ENCODE peak calls at places on chromosomes 5 and 9, in four cellular contexts. One of them, this sample, is unnamed.

GRCh38 chr5:132850066-132850465 is 16.2 kb downstream of the GDF9 start:
- DNase-seq in brain microvascular endothelial cell: peak; percentile 38
- DNase-seq in colonic mucosa: no peak
- DNase-seq in stomach: no peak
- DNase-seq in this sample: no peak

GRCh38 chr5:100517301-100517974 is 17.7 kb upstream of the FAM174A start:
- DNase-seq in stomach: no peak
- DNase-seq in brain microvascular endothelial cell: no peak
- DNase-seq in colonic mucosa: peak; percentile 34
- DNase-seq in this sample: no peak

GRCh38 chr5:62001640-62002039 is 304.4 kb upstream of the KIF2A start:
- DNase-seq in brain microvascular endothelial cell: no peak
- DNase-seq in stomach: no peak
- DNase-seq in colonic mucosa: no peak
- DNase-seq in this sample: no peak

GRCh38 chr9:78014776-78015175 is 16.8 kb downstream of the GNAQ start:
- DNase-seq in brain microvascular endothelial cell: peak; percentile 60
- DNase-seq in colonic mucosa: no peak
- DNase-seq in stomach: no peak
- DNase-seq in this sample: peak; percentile 63

GRCh38 chr9:73116030-73116429 is 35.6 kb upstream of the ANXA1 start:
- DNase-seq in stomach: no peak
- DNase-seq in colonic mucosa: no peak
- DNase-seq in brain microvascular endothelial cell: peak; percentile 65
- DNase-seq in this sample: no peak

GRCh38 chr5:107542428-107542827 is 128.3 kb downstream of the EFNA5 start:
- DNase-seq in stomach: peak; percentile 92
- DNase-seq in brain microvascular endothelial cell: peak; percentile 95
- DNase-seq in colonic mucosa: peak; percentile 40
- DNase-seq in this sample: no peak

GRCh38 chr9:91089405-91090131 is 272.1 kb downstream of the AUH start:
- DNase-seq in colonic mucosa: peak; percentile 28
- DNase-seq in stomach: peak; percentile 43
- DNase-seq in brain microvascular endothelial cell: peak; percentile 48
- DNase-seq in this sample: peak; percentile 63

GRCh38 chr5:53027913-53028312 is 38.8 kb downstream of the ITGA2 start:
- DNase-seq in brain microvascular endothelial cell: peak; percentile 62
- DNase-seq in stomach: peak; percentile 68
- DNase-seq in colonic mucosa: no peak
- DNase-seq in this sample: no peak

GRCh38 chr5:113161806-113162205 is 185.2 kb downstream of the DCP2 start:
- DNase-seq in colonic mucosa: no peak
- DNase-seq in stomach: no peak
- DNase-seq in brain microvascular endothelial cell: no peak
- DNase-seq in this sample: no peak

GRCh38 chr5:61701877-61702602 is 370.0 kb downstream of the ZSWIM6 start:
- DNase-seq in colonic mucosa: no peak
- DNase-seq in brain microvascular endothelial cell: no peak
- DNase-seq in stomach: no peak
- DNase-seq in this sample: no peak

GRCh38 chr9:38319496-38320173 is 72.9 kb upstream of the ALDH1B1 start:
- DNase-seq in brain microvascular endothelial cell: no peak
- DNase-seq in stomach: no peak
- DNase-seq in colonic mucosa: no peak
- DNase-seq in this sample: no peak

GRCh38 chr9:14830057-14830456 is 80.2 kb downstream of the FREM1 start:
- DNase-seq in stomach: no peak
- DNase-seq in colonic mucosa: no peak
- DNase-seq in brain microvascular endothelial cell: no peak
- DNase-seq in this sample: no peak

GRCh38 chr5:87243161-87243877 is 24.4 kb upstream of the RASA1 start:
- DNase-seq in stomach: no peak
- DNase-seq in brain microvascular endothelial cell: peak; percentile 83
- DNase-seq in colonic mucosa: no peak
- DNase-seq in this sample: peak; percentile 77

GRCh38 chr5:6279607-6280006 is 98.7 kb downstream of the MED10 start:
- DNase-seq in brain microvascular endothelial cell: no peak
- DNase-seq in colonic mucosa: no peak
- DNase-seq in stomach: no peak
- DNase-seq in this sample: no peak

GRCh38 chr5:103389846-103390245 is 131.3 kb downstream of the MACIR start:
- DNase-seq in brain microvascular endothelial cell: no peak
- DNase-seq in colonic mucosa: no peak
- DNase-seq in stomach: no peak
- DNase-seq in this sample: no peak

GRCh38 chr9:122221223-122221811 is 7.4 kb downstream of the LHX6 start:
- DNase-seq in stomach: no peak
- DNase-seq in colonic mucosa: no peak
- DNase-seq in brain microvascular endothelial cell: no peak
- DNase-seq in this sample: peak; percentile 24

GRCh38 chr9:93266521-93267001 is 82.6 kb downstream of the WNK2 start:
- DNase-seq in brain microvascular endothelial cell: no peak
- DNase-seq in stomach: no peak
- DNase-seq in colonic mucosa: peak; percentile 15
- DNase-seq in this sample: no peak

GRCh38 chr5:88660326-88660946 is 222.5 kb downstream of the MEF2C start:
- DNase-seq in brain microvascular endothelial cell: no peak
- DNase-seq in colonic mucosa: no peak
- DNase-seq in stomach: no peak
- DNase-seq in this sample: peak; percentile 29

GRCh38 chr5:117204926-117205869 is 630.6 kb upstream of the SEMA6A start:
- DNase-seq in colonic mucosa: no peak
- DNase-seq in stomach: no peak
- DNase-seq in brain microvascular endothelial cell: no peak
- DNase-seq in this sample: no peak

GRCh38 chr9:97853844-97854695 is 1.0 kb downstream of the FOXE1 start:
- DNase-seq in brain microvascular endothelial cell: no peak
- DNase-seq in colonic mucosa: no peak
- DNase-seq in stomach: no peak
- DNase-seq in this sample: peak; percentile 52

GRCh38 chr9:97853056-97853843 is at the start of gene FOXE1:
- DNase-seq in brain microvascular endothelial cell: no peak
- DNase-seq in stomach: no peak
- DNase-seq in colonic mucosa: no peak
- DNase-seq in this sample: no peak

GRCh38 chr9:97851450-97851883 is 1.6 kb upstream of the FOXE1 start:
- DNase-seq in brain microvascular endothelial cell: no peak
- DNase-seq in stomach: no peak
- DNase-seq in colonic mucosa: no peak
- DNase-seq in this sample: no peak

GRCh38 chr9:97852001-97852398 is 1.0 kb upstream of the FOXE1 start:
- DNase-seq in brain microvascular endothelial cell: no peak
- DNase-seq in colonic mucosa: no peak
- DNase-seq in stomach: no peak
- DNase-seq in this sample: no peak

DNA sequence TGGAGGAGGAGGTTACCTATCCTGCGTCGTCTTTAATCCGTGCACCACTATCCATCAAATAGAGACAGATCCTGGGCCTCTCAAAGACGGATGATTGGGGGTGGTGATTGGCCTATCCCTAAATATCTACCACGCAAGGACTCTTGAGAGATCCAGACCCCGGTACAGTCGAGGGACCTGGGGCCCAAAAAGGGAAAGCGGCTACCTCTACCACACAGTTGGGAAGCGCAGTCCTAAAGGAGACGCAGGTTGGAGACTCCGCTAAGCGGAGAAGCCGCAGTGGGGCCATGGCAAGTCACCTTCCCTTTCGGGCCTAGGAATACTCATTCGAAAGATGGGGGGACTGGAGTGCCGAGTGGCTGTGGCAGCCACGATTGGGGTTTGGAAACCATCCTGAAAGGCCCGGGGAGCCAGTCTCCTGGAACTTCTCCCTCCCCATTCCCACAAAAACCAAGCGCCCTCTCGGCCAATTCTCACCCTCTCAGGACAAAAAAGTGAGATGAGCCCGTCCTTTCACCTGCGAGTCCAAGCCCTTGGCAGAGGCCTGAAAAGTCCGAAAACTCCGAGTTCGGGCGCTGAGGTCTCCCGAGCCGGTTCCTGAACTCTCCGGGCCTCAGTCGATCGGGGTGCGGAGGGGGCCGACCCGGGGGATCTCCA is 499 bp upstream of the FOXE1 start:
- DNase-seq in brain microvascular endothelial cell: no peak
- DNase-seq in stomach: no peak
- DNase-seq in colonic mucosa: no peak
- DNase-seq in this sample: no peak
- H3K4me3 ChIP-seq in brain microvascular endothelial cell: no peak overlapping the region
- H3K4me3 ChIP-seq in stomach: peak overlapping the region; percentile 55
- H3K4me3 ChIP-seq in colonic mucosa: no peak overlapping the region
- H3K4me3 ChIP-seq in this sample: no peak overlapping the region

GRCh38 chr5:33491941-33492340 is 51.2 kb downstream of the TARS1 start:
- DNase-seq in stomach: no peak
- DNase-seq in colonic mucosa: no peak
- DNase-seq in brain microvascular endothelial cell: no peak
- DNase-seq in this sample: no peak

GRCh38 chr5:33488558-33489355 is 48.0 kb downstream of the TARS1 start:
- DNase-seq in stomach: no peak
- DNase-seq in colonic mucosa: no peak
- DNase-seq in brain microvascular endothelial cell: no peak
- DNase-seq in this sample: no peak

GRCh38 chr5:33489481-33490067 is 48.8 kb downstream of the TARS1 start:
- DNase-seq in stomach: no peak
- DNase-seq in colonic mucosa: no peak
- DNase-seq in brain microvascular endothelial cell: no peak
- DNase-seq in this sample: no peak

GRCh38 chr5:33487256-33487655 is 46.5 kb downstream of the TARS1 start:
- DNase-seq in colonic mucosa: no peak
- DNase-seq in stomach: no peak
- DNase-seq in brain microvascular endothelial cell: no peak
- DNase-seq in this sample: no peak

DNA sequence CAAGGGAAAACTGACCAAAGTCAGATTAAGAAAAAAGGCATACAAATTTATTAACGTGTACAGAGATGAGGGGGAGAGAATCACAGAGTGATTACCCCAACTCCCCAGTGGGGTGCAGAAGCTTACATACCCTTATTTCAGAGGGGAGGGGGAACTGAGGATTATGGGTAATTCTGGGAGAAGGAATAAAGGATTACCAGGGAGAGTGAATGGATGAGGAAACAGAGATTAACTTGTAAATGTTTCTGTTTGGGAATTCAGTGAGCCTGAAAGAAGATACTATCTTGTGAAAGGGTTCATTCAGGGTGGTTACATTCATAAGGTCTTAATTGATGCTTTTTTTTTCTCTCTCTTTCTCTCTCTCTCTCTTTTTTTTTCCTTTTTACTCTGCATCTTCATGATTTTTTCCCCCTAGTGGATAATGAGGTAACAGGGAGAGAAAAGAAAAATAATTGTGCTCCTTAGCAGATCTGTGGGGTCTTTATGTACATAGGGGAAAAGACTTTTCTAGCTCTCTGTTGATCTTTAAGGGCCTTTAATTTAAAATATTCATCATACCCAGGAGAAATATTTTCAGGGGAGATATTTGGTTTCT is 49.4 kb downstream of the TARS1 start:
- DNase-seq in colonic mucosa: no peak
- DNase-seq in stomach: no peak
- DNase-seq in brain microvascular endothelial cell: no peak
- DNase-seq in this sample: no peak
- TF ChIP-seq CTCF in colonic mucosa: no peak
- TF ChIP-seq CTCF in stomach: no peak
- TF ChIP-seq CTCF in brain microvascular endothelial cell: no peak
- TF ChIP-seq CTCF in this sample: peak; percentile 15

DNA sequence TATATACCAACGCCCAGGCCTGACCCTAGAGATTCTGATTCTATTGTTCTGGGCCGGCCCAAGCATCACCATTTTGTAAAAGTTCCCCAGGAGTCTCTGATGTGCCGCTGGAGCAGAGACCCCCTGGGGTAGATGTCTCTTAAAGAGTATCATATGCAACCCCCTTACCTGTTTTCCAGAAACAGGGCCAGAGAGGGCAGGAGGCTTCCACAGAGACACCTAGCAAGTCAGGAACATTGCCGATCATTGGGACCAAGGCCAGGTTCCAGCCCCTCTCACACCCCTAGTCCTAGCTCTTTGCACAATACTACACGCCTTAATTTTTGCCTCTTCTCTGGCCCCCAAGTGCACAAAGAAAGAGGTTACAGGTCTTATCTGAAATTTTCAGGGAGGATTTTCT is 63.8 kb downstream of the TMOD1 start:
- DNase-seq in brain microvascular endothelial cell: no peak
- DNase-seq in stomach: no peak
- DNase-seq in colonic mucosa: no peak
- DNase-seq in this sample: no peak
- H3K27ac ChIP-seq in brain microvascular endothelial cell: no peak overlapping the region
- H3K27ac ChIP-seq in stomach: no peak overlapping the region
- H3K27ac ChIP-seq in colonic mucosa: no peak overlapping the region
- H3K27ac ChIP-seq in this sample: no peak overlapping the region

GRCh38 chr9:135473972-135474543 is 5.5 kb upstream of the PPP1R26 start:
- DNase-seq in stomach: no peak
- DNase-seq in colonic mucosa: no peak
- DNase-seq in brain microvascular endothelial cell: no peak
- DNase-seq in this sample: no peak
- H3K4me3 ChIP-seq in stomach: no peak overlapping the region
- H3K4me3 ChIP-seq in colonic mucosa: no peak overlapping the region
- H3K4me3 ChIP-seq in brain microvascular endothelial cell: no peak overlapping the region
- H3K4me3 ChIP-seq in this sample: no peak overlapping the region

GRCh38 chr9:137304383-137305059 is 2.5 kb upstream of the NRARP start:
- DNase-seq in stomach: no peak
- DNase-seq in brain microvascular endothelial cell: no peak
- DNase-seq in colonic mucosa: peak; percentile 53
- DNase-seq in this sample: no peak
- TF ChIP-seq CTCF in stomach: no peak
- TF ChIP-seq CTCF in brain microvascular endothelial cell: peak; percentile 51
- TF ChIP-seq CTCF in colonic mucosa: no peak
- TF ChIP-seq CTCF in this sample: peak; percentile 20

GRCh38 chr5:89847743-89848142 is 561.8 kb downstream of the CETN3 start:
- DNase-seq in stomach: no peak
- DNase-seq in colonic mucosa: no peak
- DNase-seq in brain microvascular endothelial cell: no peak
- DNase-seq in this sample: no peak
- H3K27ac ChIP-seq in stomach: no peak overlapping the region
- H3K27ac ChIP-seq in colonic mucosa: no peak overlapping the region
- H3K27ac ChIP-seq in brain microvascular endothelial cell: no peak overlapping the region
- H3K27ac ChIP-seq in this sample: no peak overlapping the region

GRCh38 chr9:130042406-130042930 is 521 bp downstream of the FNBP1 start:
- DNase-seq in brain microvascular endothelial cell: no peak
- DNase-seq in stomach: peak; percentile 40
- DNase-seq in colonic mucosa: no peak
- DNase-seq in this sample: peak; percentile 20

GRCh38 chr9:130042931-130043653 is at the start of gene FNBP1:
- DNase-seq in brain microvascular endothelial cell: peak; percentile 61
- DNase-seq in colonic mucosa: peak; percentile 80
- DNase-seq in stomach: peak; percentile 78
- DNase-seq in this sample: peak; percentile 84

GRCh38 chr9:130040901-130041647 is 1.9 kb downstream of the FNBP1 start:
- DNase-seq in stomach: no peak
- DNase-seq in brain microvascular endothelial cell: no peak
- DNase-seq in colonic mucosa: no peak
- DNase-seq in this sample: no peak

GRCh38 chr9:130041648-130042405 is 1.2 kb downstream of the FNBP1 start:
- DNase-seq in brain microvascular endothelial cell: no peak
- DNase-seq in colonic mucosa: peak; percentile 29
- DNase-seq in stomach: no peak
- DNase-seq in this sample: peak; percentile 34

GRCh38 chr9:130039504-130040147 is 3.4 kb downstream of the FNBP1 start:
- DNase-seq in colonic mucosa: no peak
- DNase-seq in stomach: no peak
- DNase-seq in brain microvascular endothelial cell: no peak
- DNase-seq in this sample: peak; percentile 18
- H3K4me3 ChIP-seq in colonic mucosa: no peak overlapping the region
- H3K4me3 ChIP-seq in stomach: peak overlapping the region; percentile 1
- H3K4me3 ChIP-seq in brain microvascular endothelial cell: no peak overlapping the region
- H3K4me3 ChIP-seq in this sample: no peak overlapping the region

This sample was measured in cardiac muscle cell.